ENCODE peak calls at places on chromosomes 3 and 15, in six cellular contexts. One of them, this sample, is unnamed.

GRCh38 chr15:99197861-99198260 is 51.5 kb downstream of the TTC23 start:
- DNase-seq in lung: no peak
- DNase-seq in Peyer's patch: no peak
- DNase-seq in tibial nerve: no peak
- DNase-seq in hepatocyte: no peak
- DNase-seq in tibial artery: no peak
- DNase-seq in this sample: no peak

GRCh38 chr15:57322602-57323250 is 53.6 kb upstream of the CGNL1 start:
- DNase-seq in hepatocyte: no peak
- DNase-seq in lung: no peak
- DNase-seq in Peyer's patch: no peak
- DNase-seq in tibial nerve: no peak
- DNase-seq in tibial artery: no peak
- DNase-seq in this sample: no peak

GRCh38 chr3:61315874-61316273 is 64.6 kb upstream of the FHIT start:
- DNase-seq in tibial artery: no peak
- DNase-seq in Peyer's patch: no peak
- DNase-seq in hepatocyte: peak; percentile 56
- DNase-seq in tibial nerve: no peak
- DNase-seq in lung: no peak
- DNase-seq in this sample: no peak

GRCh38 chr3:134312072-134312872 is 61.6 kb upstream of the RYK start:
- DNase-seq in lung: peak; percentile 86
- DNase-seq in Peyer's patch: no peak
- DNase-seq in tibial nerve: no peak
- DNase-seq in tibial artery: no peak
- DNase-seq in hepatocyte: no peak
- DNase-seq in this sample: peak; percentile 27

GRCh38 chr3:4690277-4690676 is 197.1 kb downstream of the ITPR1 start:
- DNase-seq in tibial nerve: no peak
- DNase-seq in hepatocyte: no peak
- DNase-seq in lung: no peak
- DNase-seq in tibial artery: no peak
- DNase-seq in Peyer's patch: no peak
- DNase-seq in this sample: no peak

GRCh38 chr15:25670025-25670554 is 193.0 kb downstream of the ATP10A start:
- DNase-seq in lung: peak; percentile 41
- DNase-seq in tibial nerve: no peak
- DNase-seq in Peyer's patch: no peak
- DNase-seq in tibial artery: peak; percentile 73
- DNase-seq in hepatocyte: peak; percentile 83
- DNase-seq in this sample: no peak

GRCh38 chr15:57320543-57321220 is 55.6 kb upstream of the CGNL1 start:
- DNase-seq in tibial artery: peak; percentile 71
- DNase-seq in lung: no peak
- DNase-seq in tibial nerve: no peak
- DNase-seq in hepatocyte: peak; percentile 52
- DNase-seq in Peyer's patch: no peak
- DNase-seq in this sample: no peak

GRCh38 chr3:129040039-129040336 is 20.6 kb upstream of the GP9 start:
- DNase-seq in tibial artery: no peak
- DNase-seq in Peyer's patch: no peak
- DNase-seq in tibial nerve: no peak
- DNase-seq in lung: no peak
- DNase-seq in hepatocyte: no peak
- DNase-seq in this sample: no peak

GRCh38 chr3:69212411-69213160 is 90.2 kb upstream of the LMOD3 start:
- DNase-seq in hepatocyte: peak; percentile 47
- DNase-seq in lung: no peak
- DNase-seq in Peyer's patch: no peak
- DNase-seq in tibial nerve: no peak
- DNase-seq in tibial artery: no peak
- DNase-seq in this sample: no peak

GRCh38 chr15:88804257-88804656 is 1.0 kb downstream of the ACAN start:
- DNase-seq in Peyer's patch: no peak
- DNase-seq in tibial nerve: no peak
- DNase-seq in lung: no peak
- DNase-seq in hepatocyte: no peak
- DNase-seq in tibial artery: no peak
- DNase-seq in this sample: no peak

GRCh38 chr3:57928511-57928910 is 79.7 kb upstream of the FLNB start:
- DNase-seq in Peyer's patch: no peak
- DNase-seq in tibial nerve: no peak
- DNase-seq in lung: no peak
- DNase-seq in tibial artery: no peak
- DNase-seq in hepatocyte: no peak
- DNase-seq in this sample: no peak

GRCh38 chr15:31098953-31099740 is 2.4 kb downstream of the TRPM1 start:
- DNase-seq in hepatocyte: no peak
- DNase-seq in tibial nerve: no peak
- DNase-seq in Peyer's patch: no peak
- DNase-seq in lung: no peak
- DNase-seq in tibial artery: no peak
- DNase-seq in this sample: no peak

GRCh38 chr15:68586274-68586961 is 7.6 kb downstream of the CORO2B start:
- DNase-seq in hepatocyte: peak; percentile 57
- DNase-seq in tibial nerve: no peak
- DNase-seq in tibial artery: no peak
- DNase-seq in Peyer's patch: no peak
- DNase-seq in lung: no peak
- DNase-seq in this sample: no peak

GRCh38 chr3:23219117-23219516 is 16.0 kb downstream of the UBE2E2 start:
- DNase-seq in tibial nerve: no peak
- DNase-seq in tibial artery: no peak
- DNase-seq in lung: no peak
- DNase-seq in Peyer's patch: no peak
- DNase-seq in hepatocyte: no peak
- DNase-seq in this sample: no peak

GRCh38 chr3:63934041-63934440 is 21.9 kb upstream of the SCAANT1 start:
- DNase-seq in tibial artery: no peak
- DNase-seq in tibial nerve: no peak
- DNase-seq in Peyer's patch: no peak
- DNase-seq in lung: no peak
- DNase-seq in hepatocyte: no peak
- DNase-seq in this sample: no peak

GRCh38 chr15:63826513-63826912 is 7.2 kb downstream of the HERC1 start:
- DNase-seq in tibial nerve: no peak
- DNase-seq in lung: no peak
- DNase-seq in tibial artery: no peak
- DNase-seq in hepatocyte: no peak
- DNase-seq in Peyer's patch: peak; percentile 44
- DNase-seq in this sample: no peak

GRCh38 chr15:77985031-77985930 is 92.2 kb downstream of the TBC1D2B start:
- DNase-seq in hepatocyte: no peak
- DNase-seq in tibial artery: no peak
- DNase-seq in Peyer's patch: no peak
- DNase-seq in lung: no peak
- DNase-seq in tibial nerve: no peak
- DNase-seq in this sample: no peak

GRCh38 chr15:77984446-77984861 is 93.1 kb downstream of the TBC1D2B start:
- DNase-seq in hepatocyte: no peak
- DNase-seq in Peyer's patch: no peak
- DNase-seq in tibial nerve: no peak
- DNase-seq in lung: no peak
- DNase-seq in tibial artery: no peak
- DNase-seq in this sample: no peak

GRCh38 chr15:77982127-77982490 is 95.4 kb downstream of the TBC1D2B start:
- DNase-seq in tibial artery: no peak
- DNase-seq in lung: no peak
- DNase-seq in tibial nerve: no peak
- DNase-seq in Peyer's patch: no peak
- DNase-seq in hepatocyte: no peak
- DNase-seq in this sample: no peak

GRCh38 chr15:77983091-77983707 is 94.3 kb downstream of the TBC1D2B start:
- DNase-seq in hepatocyte: no peak
- DNase-seq in tibial artery: no peak
- DNase-seq in lung: no peak
- DNase-seq in tibial nerve: no peak
- DNase-seq in Peyer's patch: no peak
- DNase-seq in this sample: no peak

GRCh38 chr15:77983708-77984445 is 93.6 kb downstream of the TBC1D2B start:
- DNase-seq in tibial artery: no peak
- DNase-seq in Peyer's patch: no peak
- DNase-seq in lung: no peak
- DNase-seq in hepatocyte: no peak
- DNase-seq in tibial nerve: no peak
- DNase-seq in this sample: no peak
- TF ChIP-seq CTCF in tibial artery: no peak
- TF ChIP-seq CTCF in Peyer's patch: no peak
- TF ChIP-seq CTCF in lung: no peak
- TF ChIP-seq CTCF in hepatocyte: peak; percentile 5
- TF ChIP-seq CTCF in tibial nerve: no peak
- TF ChIP-seq CTCF in this sample: peak; percentile 48

GRCh38 chr15:66761723-66762595 is 59.9 kb downstream of the SMAD6 start:
- DNase-seq in tibial nerve: no peak
- DNase-seq in hepatocyte: no peak
- DNase-seq in Peyer's patch: no peak
- DNase-seq in lung: no peak
- DNase-seq in tibial artery: no peak
- DNase-seq in this sample: no peak

GRCh38 chr15:66760968-66761722 is 59.1 kb downstream of the SMAD6 start:
- DNase-seq in Peyer's patch: no peak
- DNase-seq in tibial artery: peak; percentile 57
- DNase-seq in tibial nerve: no peak
- DNase-seq in hepatocyte: peak; percentile 53
- DNase-seq in lung: no peak
- DNase-seq in this sample: no peak

GRCh38 chr15:66764067-66764428 is 62.0 kb downstream of the SMAD6 start:
- DNase-seq in Peyer's patch: no peak
- DNase-seq in tibial artery: no peak
- DNase-seq in lung: no peak
- DNase-seq in tibial nerve: no peak
- DNase-seq in hepatocyte: no peak
- DNase-seq in this sample: no peak

GRCh38 chr15:66765478-66766281 is 63.6 kb downstream of the SMAD6 start:
- DNase-seq in Peyer's patch: no peak
- DNase-seq in hepatocyte: peak; percentile 89
- DNase-seq in lung: peak; percentile 93
- DNase-seq in tibial artery: no peak
- DNase-seq in tibial nerve: no peak
- DNase-seq in this sample: peak; percentile 59

DNA sequence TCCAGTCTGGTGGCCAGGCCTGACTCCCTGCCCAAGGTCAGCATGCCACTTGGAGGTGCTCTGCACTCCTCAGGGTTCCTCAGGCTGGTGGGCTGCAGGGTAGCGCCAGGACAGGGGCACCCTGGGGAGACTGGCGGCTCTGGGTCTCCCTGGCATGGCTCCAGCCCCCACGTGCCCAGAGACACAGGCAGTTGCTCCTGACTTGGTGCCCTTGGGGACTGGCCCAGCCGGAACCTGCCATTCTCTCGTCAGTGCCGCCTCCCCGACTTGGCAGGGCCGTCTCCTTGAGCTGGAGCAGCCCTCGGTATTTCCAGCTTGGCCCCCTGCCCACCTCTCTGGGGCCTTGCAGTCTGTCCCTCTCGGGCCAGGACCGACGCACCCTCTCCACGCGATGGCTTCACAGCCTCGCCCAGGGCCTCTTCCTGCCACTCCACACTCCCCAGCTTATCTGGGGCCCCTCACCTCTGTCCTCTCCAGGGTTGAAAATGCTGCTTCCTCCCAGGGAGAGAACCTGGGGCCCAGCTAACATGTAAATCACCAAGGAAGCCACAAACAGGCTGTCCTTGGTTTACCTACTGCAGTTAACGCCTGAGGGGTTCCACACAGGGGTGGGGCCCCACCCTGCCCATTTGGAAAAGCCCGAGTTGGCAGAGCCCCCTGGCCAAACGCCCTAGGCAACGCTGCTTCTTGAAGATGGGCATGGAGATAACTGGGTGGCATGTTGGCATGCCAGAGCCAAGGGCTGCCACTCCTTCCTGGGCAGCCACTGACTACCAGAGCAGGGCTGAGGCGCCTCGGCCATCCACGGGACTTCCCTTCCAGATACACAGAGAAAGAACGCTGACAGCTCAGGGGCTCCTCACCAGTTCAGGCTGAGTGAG is 61.4 kb downstream of the SMAD6 start:
- DNase-seq in hepatocyte: peak; percentile 61
- DNase-seq in tibial nerve: peak; percentile 53
- DNase-seq in tibial artery: peak; percentile 92
- DNase-seq in Peyer's patch: no peak
- DNase-seq in lung: peak; percentile 93
- DNase-seq in this sample: peak; percentile 77
- H3K4me1 ChIP-seq in hepatocyte: peaks cover 84% of the 10 kb centered on the region
- H3K4me1 ChIP-seq in tibial nerve: no peaks in the 10 kb centered on the region
- H3K4me1 ChIP-seq in tibial artery: peaks cover 82% of the 10 kb centered on the region
- H3K4me1 ChIP-seq in Peyer's patch: peaks cover 80% of the 10 kb centered on the region
- H3K4me1 ChIP-seq in lung: peaks cover 22% of the 10 kb centered on the region
- H3K4me1 ChIP-seq in this sample: peaks cover 44% of the 10 kb centered on the region

GRCh38 chr3:183401678-183402077 is 26.7 kb downstream of the MCF2L2 start:
- DNase-seq in tibial nerve: no peak
- DNase-seq in tibial artery: no peak
- DNase-seq in hepatocyte: no peak
- DNase-seq in Peyer's patch: no peak
- DNase-seq in lung: no peak
- DNase-seq in this sample: no peak

GRCh38 chr3:183396662-183397391 is 31.6 kb downstream of the MCF2L2 start:
- DNase-seq in tibial nerve: no peak
- DNase-seq in Peyer's patch: no peak
- DNase-seq in lung: no peak
- DNase-seq in hepatocyte: no peak
- DNase-seq in tibial artery: no peak
- DNase-seq in this sample: no peak

DNA sequence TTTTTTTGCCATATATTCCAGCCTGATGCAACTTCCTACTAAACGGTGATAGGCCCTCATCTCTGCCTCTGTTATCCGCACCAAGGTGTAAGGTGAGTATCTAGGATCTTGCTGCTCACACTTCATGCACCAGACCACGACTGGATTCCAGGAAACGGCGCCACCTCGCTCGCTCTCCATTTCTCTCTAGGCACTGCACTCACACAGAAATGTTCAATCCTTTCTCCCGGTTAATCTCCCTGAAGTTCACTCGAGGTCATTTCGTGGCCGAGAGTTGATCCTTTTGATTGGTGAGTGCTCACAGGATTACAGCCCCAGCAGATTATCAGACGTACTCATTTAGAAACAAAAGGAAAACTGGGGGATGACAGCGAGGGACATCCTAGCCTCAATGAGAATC is 28.1 kb downstream of the MCF2L2 start:
- DNase-seq in tibial artery: no peak
- DNase-seq in hepatocyte: no peak
- DNase-seq in lung: no peak
- DNase-seq in tibial nerve: no peak
- DNase-seq in Peyer's patch: no peak
- DNase-seq in this sample: peak; percentile 14
- H3K4me3 ChIP-seq in tibial artery: no peak overlapping the region
- H3K4me3 ChIP-seq in hepatocyte: no peak overlapping the region
- H3K4me3 ChIP-seq in lung: no peak overlapping the region
- H3K4me3 ChIP-seq in tibial nerve: no peak overlapping the region
- H3K4me3 ChIP-seq in Peyer's patch: no peak overlapping the region
- H3K4me3 ChIP-seq in this sample: peak overlapping the region; percentile 27

DNA sequence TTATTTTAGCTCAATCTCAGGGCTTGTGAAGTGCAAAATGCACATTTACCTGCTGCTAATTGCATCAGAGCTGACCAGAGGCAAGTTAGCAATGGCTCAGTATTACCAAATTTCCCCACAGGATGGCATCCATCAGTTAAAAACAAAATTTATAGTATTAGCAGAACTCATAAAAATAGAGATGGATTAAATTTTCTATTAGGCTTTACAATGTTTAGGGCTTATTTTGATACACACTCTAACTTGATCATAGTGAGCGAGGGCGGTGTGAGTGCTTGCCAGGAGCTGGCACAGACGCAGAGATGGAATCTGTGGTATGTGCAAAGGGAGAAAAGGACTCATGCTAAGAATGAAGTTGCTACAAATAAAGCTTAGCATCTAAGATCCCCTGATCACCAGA is 241.0 kb downstream of the NSUN3 start:
- DNase-seq in hepatocyte: peak; percentile 13
- DNase-seq in tibial nerve: no peak
- DNase-seq in tibial artery: no peak
- DNase-seq in Peyer's patch: no peak
- DNase-seq in lung: no peak
- DNase-seq in this sample: no peak
- TF ChIP-seq CTCF in hepatocyte: peak; percentile 40
- TF ChIP-seq CTCF in tibial nerve: peak; percentile 28
- TF ChIP-seq CTCF in tibial artery: peak; percentile 20
- TF ChIP-seq CTCF in Peyer's patch: no peak
- TF ChIP-seq CTCF in lung: no peak
- TF ChIP-seq CTCF in this sample: peak; percentile 48